ENCODE peak calls at places on chromosomes 11 and 22, in five cellular contexts. U, N, R, D and Z are unnamed samples.

GRCh38 chr22:35638408-35638807 is 9.8 kb upstream of the APOL6 start:
- DNase-seq in N (peak; percentile 55), R (no peak), U (no peak), D (peak; percentile 22), Z (no peak)

GRCh38 chr22:37287550-37287951 is 5.2 kb downstream of the CYTH4 start:
- DNase-seq in R (no peak), D (no peak), U (no peak), N (no peak), Z (no peak)

GRCh38 chr11:110565690-110566336 is 136.1 kb downstream of the FDX1 start:
- DNase-seq in N (peak; percentile 11), D (no peak), R (peak; percentile 11), U (no peak), Z (peak; percentile 13)

GRCh38 chr22:20607157-20607907 is 99.9 kb downstream of the MED15 start:
- DNase-seq in N (no peak), D (peak; percentile 29), U (no peak), R (no peak), Z (peak; percentile 27)

GRCh38 chr22:46047226-46047625 is 70.3 kb upstream of the WNT7B start:
- DNase-seq in D (no peak), R (no peak), U (no peak), N (no peak), Z (no peak)

GRCh38 chr11:34621876-34622275 is 983 bp downstream of the EHF start:
- DNase-seq in N (no peak), R (peak; percentile 39), U (no peak), D (no peak), Z (no peak)

GRCh38 chr11:93895106-93895862 is 44.9 kb upstream of the VSTM5 start:
- DNase-seq in D (peak; percentile 84), N (peak; percentile 85), R (peak; percentile 95), U (peak; percentile 59), Z (peak; percentile 93)

GRCh38 chr22:36069368-36069767 is 40.7 kb upstream of the RBFOX2 start:
- DNase-seq in N (no peak), U (no peak), D (no peak), R (no peak), Z (no peak)

GRCh38 chr22:49900441-49901230 is 17.6 kb downstream of the ALG12 start:
- DNase-seq in U (no peak), N (no peak), D (no peak), R (no peak), Z (no peak)

GRCh38 chr22:18109410-18110193 is 1.0 kb upstream of the TUBA8 start:
- DNase-seq in N (no peak), U (no peak), D (no peak), R (no peak), Z (no peak)

GRCh38 chr11:120034881-120035620 is 102.9 kb downstream of the TRIM29 start:
- DNase-seq in D (no peak), N (no peak), R (no peak), U (no peak), Z (no peak)

GRCh38 chr11:65851083-65851579 is 6.8 kb downstream of the CFL1 start:
- DNase-seq in R (peak; percentile 69), D (peak; percentile 45), N (peak; percentile 16), U (no peak), Z (peak; percentile 90)

GRCh38 chr11:65854161-65854592 is 3.8 kb downstream of the CFL1 start:
- DNase-seq in N (peak; percentile 79), U (no peak), R (no peak), D (peak; percentile 1), Z (no peak)

GRCh38 chr11:65853249-65853979 is 4.6 kb downstream of the CFL1 start:
- DNase-seq in N (peak; percentile 11), U (no peak), R (no peak), D (peak; percentile 28), Z (peak; percentile 68)

GRCh38 chr11:65851811-65852507 is 6.0 kb downstream of the CFL1 start:
- DNase-seq in U (no peak), R (no peak), N (no peak), D (no peak), Z (no peak)

GRCh38 chr11:65852508-65853248 is 5.3 kb downstream of the CFL1 start:
- DNase-seq in U (no peak), R (no peak), D (peak; percentile 1), N (peak; percentile 7), Z (no peak)
- H3K27ac ChIP-seq in U (no peak overlapping the region), R (no peak overlapping the region), D (no peak overlapping the region), N (peak overlapping the region; percentile 88), Z (no peak overlapping the region)

GRCh38 chr11:113241190-113242051 is 73.0 kb upstream of the TTC12 start:
- DNase-seq in R (no peak), U (no peak), D (no peak), N (no peak), Z (no peak)
- H2AFZ ChIP-seq in R (no peak overlapping the region), U (no peak overlapping the region), D (no peak overlapping the region), N (no peak overlapping the region), Z (no peak overlapping the region)

DNA sequence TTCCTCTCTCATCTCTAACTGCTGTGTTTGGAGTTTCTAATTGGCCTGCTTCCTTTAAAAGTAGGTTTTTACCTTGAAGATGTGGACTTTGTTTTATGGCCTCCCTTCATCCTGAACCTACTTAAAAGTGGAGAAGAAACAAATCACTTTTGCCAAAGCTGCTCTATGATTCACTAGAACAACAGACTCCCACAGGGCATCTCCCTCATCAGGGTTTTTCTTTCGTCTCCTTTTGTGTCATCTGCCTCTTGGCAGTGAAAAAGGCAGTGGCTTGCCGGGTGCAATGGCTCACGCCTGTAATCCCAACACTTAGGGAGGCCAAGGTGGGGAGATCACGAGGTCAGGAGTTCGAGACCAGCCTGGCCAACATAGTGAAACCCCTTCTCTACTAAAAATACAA is 186.6 kb upstream of the MTNR1B start:
- DNase-seq in R (no peak), U (no peak), D (no peak), N (no peak), Z (no peak)
- TF ChIP-seq EZH2phosphoT487 in R (no peak), U (no peak), D (no peak), N (no peak), Z (no peak)

GRCh38 chr11:61579398-61580291 is 1.2 kb downstream of the SYT7 start:
- DNase-seq in R (no peak), N (no peak), U (no peak), D (peak; percentile 41), Z (peak; percentile 55)

GRCh38 chr11:61578819-61579218 is 2.1 kb downstream of the SYT7 start:
- DNase-seq in D (no peak), R (no peak), N (no peak), U (no peak), Z (no peak)

GRCh38 chr11:61580292-61580888 is 486 bp downstream of the SYT7 start:
- DNase-seq in N (peak; percentile 74), D (peak; percentile 45), R (peak; percentile 32), U (no peak), Z (peak; percentile 45)

GRCh38 chr11:61575886-61576516 is 4.9 kb downstream of the SYT7 start:
- DNase-seq in R (no peak), N (no peak), D (no peak), U (no peak), Z (no peak)

DNA sequence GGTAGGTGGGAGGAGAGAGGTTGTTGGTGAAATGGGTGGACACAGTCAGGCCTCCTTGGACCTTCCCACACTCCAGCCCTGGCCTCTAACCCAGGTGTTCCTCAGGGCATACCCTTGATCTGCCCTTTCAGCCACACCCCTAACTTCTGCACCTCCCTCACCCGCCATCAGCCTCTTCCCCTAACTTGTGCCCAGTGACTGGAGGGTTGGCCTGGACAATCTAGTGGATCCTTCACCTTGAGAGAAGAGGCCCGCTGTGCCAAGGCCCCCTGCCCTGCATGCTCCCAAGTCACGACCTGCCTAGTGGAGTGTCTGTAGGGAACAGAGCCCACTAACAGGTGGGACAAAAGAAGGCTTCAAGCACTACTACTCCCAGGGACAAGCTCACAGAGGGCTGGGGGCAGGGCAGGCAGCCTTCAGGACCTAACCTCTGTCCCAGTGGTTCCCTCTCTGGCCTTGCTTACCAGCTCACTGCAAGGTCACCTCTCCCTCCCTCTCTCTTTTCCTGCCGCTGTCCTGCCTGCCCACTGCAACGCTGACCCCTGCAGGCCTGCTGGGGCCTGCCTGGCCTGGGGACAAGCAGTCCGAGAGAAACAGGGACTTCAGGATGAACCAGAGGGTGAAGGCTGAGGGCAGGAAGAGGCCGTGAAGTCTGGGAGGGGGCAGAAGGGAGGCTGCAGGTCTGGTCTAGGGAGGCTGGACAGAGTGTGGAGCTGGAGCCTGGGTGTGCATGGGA is 3.3 kb downstream of the SYT7 start:
- DNase-seq in N (peak; percentile 52), R (peak; percentile 49), U (no peak), D (peak; percentile 78), Z (peak; percentile 64)
- H3K27ac ChIP-seq in N (no peak overlapping the region), R (no peak overlapping the region), U (no peak overlapping the region), D (no peak overlapping the region), Z (no peak overlapping the region)

GRCh38 chr11:45667929-45668680 is 2.7 kb upstream of the CHST1 start:
- DNase-seq in U (no peak), D (no peak), R (no peak), N (no peak), Z (no peak)

GRCh38 chr11:45664376-45665205 is 831 bp downstream of the CHST1 start:
- DNase-seq in R (no peak), D (peak; percentile 50), U (no peak), N (no peak), Z (peak; percentile 58)

GRCh38 chr11:45666648-45667642 is 1.5 kb upstream of the CHST1 start:
- DNase-seq in D (no peak), R (no peak), U (no peak), N (no peak), Z (no peak)

GRCh38 chr11:45665206-45665932 is at the start of gene CHST1:
- DNase-seq in R (no peak), N (peak; percentile 62), U (no peak), D (peak; percentile 74), Z (peak; percentile 45)

DNA sequence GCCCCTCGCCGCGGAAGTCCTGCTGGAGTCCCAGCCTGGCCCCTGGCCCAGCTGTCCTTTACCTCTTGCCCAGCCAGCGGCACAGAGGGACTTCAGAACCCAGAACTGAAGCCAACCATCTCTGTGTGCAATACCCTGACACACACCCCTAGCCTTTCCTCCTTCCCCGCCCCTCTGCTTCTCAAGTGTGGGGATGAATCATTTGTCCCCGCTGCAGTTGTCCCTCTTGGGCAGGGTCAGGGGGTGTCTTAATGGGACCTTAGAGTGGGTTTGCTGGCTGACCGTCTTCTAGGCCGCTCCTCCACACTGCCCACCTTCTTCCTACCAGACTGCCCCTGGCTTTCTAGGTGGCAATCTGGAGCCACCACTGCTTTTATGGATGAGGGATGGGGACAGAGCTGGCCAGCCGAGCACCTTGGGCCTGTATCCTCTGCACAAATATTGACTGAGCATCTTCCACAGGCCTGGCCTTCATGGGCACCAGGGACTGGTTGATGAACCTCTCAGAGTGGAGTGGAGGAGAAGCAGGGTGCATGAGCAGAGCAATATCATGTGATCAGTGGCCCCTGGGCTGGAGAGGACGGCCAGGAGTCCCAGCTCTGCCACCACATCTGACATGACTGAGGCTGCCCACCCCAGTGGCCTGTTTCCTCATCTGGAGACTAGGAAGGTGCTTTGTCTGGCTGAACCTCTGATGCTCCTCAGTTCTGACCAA is 668 bp upstream of the CHST1 start:
- DNase-seq in N (no peak), D (no peak), R (no peak), U (no peak), Z (no peak)
- H2AFZ ChIP-seq in N (no peak overlapping the region), D (peak overlapping the region; percentile 94), R (no peak overlapping the region), U (no peak overlapping the region), Z (peak overlapping the region; percentile 52)